ENCODE peak calls at places on chromosome 1, in ten cellular contexts. C, O, V, W, S, R, A, P, N and U are unnamed samples. For H3K36me3 and H3K4me1, the result is how much of the 10 kb centered on the place peaks cover.

GRCh38 chr1:17790383-17791054 is 35.4 kb downstream of the ACTL8 start:
- DNase-seq in N (peak), S (no peak), A (no peak), P (no peak), W (no peak), C (no peak), R (no peak), O (no peak), V (no peak), U (no peak)

GRCh38 chr1:185816460-185816859 is 82.3 kb downstream of the HMCN1 start:
- DNase-seq in V (no peak), S (no peak), R (no peak), O (no peak), N (no peak), A (no peak), P (peak), W (no peak), C (no peak), U (no peak)

GRCh38 chr1:241706257-241706656 is 54.2 kb downstream of the WDR64 start:
- DNase-seq in R (no peak), A (no peak), P (no peak), N (no peak), S (no peak), V (no peak), C (no peak), W (peak), O (no peak), U (no peak)

GRCh38 chr1:227622739-227623475 is 59.6 kb downstream of the ZNF678 start:
- DNase-seq in O (no peak), R (no peak), V (no peak), S (no peak), W (no peak), A (no peak), P (no peak), C (no peak), N (no peak), U (no peak)

GRCh38 chr1:147534386-147534785 is 6.9 kb upstream of the BCL9 start:
- DNase-seq in A (no peak), V (no peak), O (no peak), C (no peak), W (no peak), R (no peak), S (no peak), P (peak), N (no peak), U (no peak)

GRCh38 chr1:21586926-21587601 is 77.8 kb downstream of the ALPL start:
- DNase-seq in S (peak), O (no peak), N (peak), V (no peak), P (peak), C (peak), A (no peak), R (no peak), W (peak), U (peak)

GRCh38 chr1:89822109-89822962 is 1.5 kb downstream of the LRRC8D start:
- DNase-seq in N (no peak), A (peak), W (peak), S (peak), V (no peak), O (no peak), R (no peak), C (no peak), P (no peak), U (peak)

GRCh38 chr1:242228991-242229390 is 230.1 kb upstream of the MAP1LC3C start:
- DNase-seq in C (no peak), O (no peak), A (no peak), W (no peak), N (no peak), V (no peak), P (no peak), R (no peak), S (no peak), U (no peak)

GRCh38 chr1:201511396-201511795 is 4.5 kb upstream of the CSRP1 start:
- DNase-seq in P (no peak), C (no peak), A (no peak), S (no peak), R (no peak), N (no peak), V (no peak), O (no peak), W (no peak), U (no peak)

GRCh38 chr1:53265581-53265980 is 27.3 kb upstream of the MAGOH start:
- DNase-seq in O (no peak), V (no peak), N (peak), S (no peak), A (no peak), P (no peak), R (no peak), W (no peak), C (no peak), U (no peak)

GRCh38 chr1:26110731-26111529 is 694 bp upstream of the PDIK1L start:
- DNase-seq in V (peak), W (peak), O (peak), A (peak), P (peak), C (peak), N (peak), S (peak), R (peak), U (peak)

GRCh38 chr1:94863297-94863911 is 43.2 kb downstream of the SLC44A3 start:
- DNase-seq in W (no peak), P (peak), N (peak), R (no peak), C (no peak), O (no peak), S (no peak), V (no peak), A (no peak), U (no peak)

GRCh38 chr1:209830722-209831121 is 3.0 kb downstream of the UTP25 start:
- DNase-seq in C (no peak), P (no peak), N (no peak), W (no peak), A (no peak), V (no peak), S (no peak), R (no peak), O (no peak), U (no peak)
- H3K36me3 ChIP-seq in C (half or more), P (under half), N (under half), W (under half), A (half or more), V (under half), S (half or more), R (under half), O (under half), U (under half)

DNA sequence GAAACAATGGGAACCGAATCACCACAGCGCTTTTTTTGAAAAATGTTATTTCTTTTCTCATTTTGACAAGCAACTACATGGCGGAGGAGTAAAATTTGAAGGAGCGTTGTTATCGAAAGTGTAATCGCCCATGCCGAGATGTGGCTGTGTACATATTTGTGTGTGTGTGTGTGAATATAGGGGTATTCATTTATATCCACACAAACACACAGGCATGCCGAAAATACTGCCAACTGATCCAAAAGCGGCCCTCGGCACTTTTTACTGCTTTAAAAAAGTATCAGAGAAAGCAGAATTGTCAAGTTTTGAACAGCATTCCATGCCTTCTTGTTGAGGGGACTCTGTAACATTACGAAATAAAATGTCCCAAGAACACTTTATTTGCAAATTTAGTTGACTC is 1.1 kb downstream of the PBX1 start:
- DNase-seq in O (peak), R (no peak), W (no peak), S (no peak), C (no peak), P (no peak), A (no peak), N (no peak), V (no peak), U (no peak)
- H3K4me3 ChIP-seq in O (peak), R (peak), W (peak), S (peak), C (peak), P (peak), A (no peak), N (peak), V (peak), U (peak)

GRCh38 chr1:154955039-154955717 is 721 bp downstream of the PBXIP1 start:
- DNase-seq in P (peak), V (peak), C (no peak), S (no peak), R (no peak), A (peak), O (peak), N (peak), W (no peak), U (peak)

GRCh38 chr1:154951901-154952657 is 3.8 kb downstream of the PBXIP1 start:
- DNase-seq in P (no peak), N (no peak), A (no peak), W (no peak), C (no peak), V (peak), R (peak), S (no peak), O (peak), U (no peak)

GRCh38 chr1:154953611-154954038 is 2.3 kb downstream of the PBXIP1 start:
- DNase-seq in R (no peak), W (no peak), C (no peak), S (no peak), N (no peak), P (no peak), O (peak), A (no peak), V (no peak), U (no peak)

GRCh38 chr1:154954541-154954940 is 1.4 kb downstream of the PBXIP1 start:
- DNase-seq in S (no peak), V (no peak), W (no peak), C (no peak), N (no peak), P (no peak), R (no peak), A (no peak), O (no peak), U (no peak)

DNA sequence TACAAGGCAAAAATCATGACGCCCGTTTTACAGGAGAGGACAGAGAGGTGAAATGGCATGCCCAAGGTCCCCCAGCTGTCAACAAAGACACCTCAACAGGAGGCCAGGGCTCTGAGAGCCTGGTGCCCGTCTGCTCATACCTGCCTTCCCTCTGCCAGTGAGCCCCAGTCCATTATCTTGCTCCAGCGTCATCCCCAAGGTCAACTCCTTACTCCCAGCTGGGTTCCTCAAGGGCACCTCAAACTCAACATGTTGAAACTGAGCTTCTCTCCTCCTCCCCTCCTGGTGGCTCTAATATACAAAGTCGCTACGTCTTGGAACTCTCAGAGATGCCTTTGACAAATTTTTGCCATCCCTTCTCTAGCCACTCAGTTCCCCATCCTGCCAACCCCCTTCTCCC is 3.2 kb downstream of the PBXIP1 start:
- DNase-seq in V (no peak), W (no peak), A (no peak), R (no peak), O (peak), S (no peak), P (no peak), N (no peak), C (no peak), U (no peak)
- H3K4me1 ChIP-seq in V (half or more), W (under half), A (under half), R (under half), O (half or more), S (under half), P (under half), N (under half), C (under half), U (under half)

GRCh38 chr1:1388078-1388472 is 11.1 kb downstream of the CCNL2 start:
- DNase-seq in V (no peak), P (no peak), A (no peak), C (no peak), S (no peak), O (no peak), R (peak), W (no peak), N (no peak), U (no peak)
- H3K36me3 ChIP-seq in V (half or more), P (half or more), A (half or more), C (half or more), S (half or more), O (under half), R (under half), W (under half), N (half or more), U (under half)

GRCh38 chr1:203475012-203475981 is at the start of gene PRELP:
- DNase-seq in W (peak), S (no peak), P (peak), C (no peak), V (no peak), N (peak), R (no peak), O (no peak), A (no peak), U (no peak)
- H3K4me3 ChIP-seq in W (no peak), S (peak), P (no peak), C (peak), V (no peak), N (peak), R (no peak), O (no peak), A (no peak), U (no peak)